ENCODE peak calls at places on chromosomes 11 and 22, in five cellular contexts. T is effector CD4-positive, alpha-beta T cell; Q is stimulated activated CD4-positive, alpha-beta T cell treated with anti-CD3 and anti-CD28 coated beads, Interleukin-4, amount 100 ng/mL, for 48 hours; U is mucosa of gallbladder; C is GDM1. X is an unnamed sample.

GRCh38 chr11:100273066-100273815 is 413.8 kb upstream of the ARHGAP42 start:
- DNase-seq in U (no peak), Q (no peak), T (no peak), C (no peak), X (no peak)

GRCh38 chr11:117259417-117259816 is 26.9 kb downstream of the RNF214 start:
- DNase-seq in Q (no peak), U (no peak), C (no peak), T (no peak), X (no peak)

GRCh38 chr11:109223441-109223840 is 198.5 kb upstream of the C11orf87 start:
- DNase-seq in T (no peak), Q (no peak), C (no peak), U (no peak), X (no peak)

GRCh38 chr11:118164885-118165284 is 11.6 kb downstream of the SCN2B start:
- DNase-seq in T (no peak), Q (no peak), U (no peak), C (no peak), X (no peak)

GRCh38 chr11:46308632-46309419 is 31.4 kb downstream of the CREB3L1 start:
- DNase-seq in T (peak), Q (peak), U (peak), C (peak), X (peak)

GRCh38 chr11:2276999-2277328 is 6.6 kb upstream of the ASCL2 start:
- DNase-seq in Q (no peak), U (no peak), T (no peak), C (no peak), X (no peak)

GRCh38 chr22:50544078-50544745 is 1.5 kb upstream of the KLHDC7B start:
- DNase-seq in C (no peak), U (peak), T (peak), Q (peak), X (peak)

GRCh38 chr11:125069796-125070195 is 6.7 kb downstream of the SLC37A2 start:
- DNase-seq in T (no peak), C (no peak), U (peak), Q (no peak), X (no peak)

GRCh38 chr22:22244337-22245250 is at the start of gene VPREB1:
- DNase-seq in T (no peak), U (no peak), Q (no peak), C (no peak), X (no peak)

GRCh38 chr22:43867839-43868652 is 5.7 kb upstream of the SULT4A1 start:
- DNase-seq in C (no peak), U (peak), T (no peak), Q (no peak), X (no peak)

GRCh38 chr11:122441702-122442092 is 213.8 kb upstream of the UBASH3B start:
- DNase-seq in Q (no peak), C (no peak), U (no peak), T (no peak), X (no peak)

GRCh38 chr11:106466441-106467190 is 389.2 kb downstream of the AASDHPPT start:
- DNase-seq in Q (no peak), C (no peak), T (no peak), U (no peak), X (no peak)

GRCh38 chr22:37634505-37635002 is 4.9 kb upstream of the SH3BP1 start:
- DNase-seq in U (no peak), Q (no peak), C (no peak), T (no peak), X (no peak)

GRCh38 chr11:76551400-76551799 is 106.6 kb downstream of the EMSY start:
- DNase-seq in Q (no peak), T (no peak), C (no peak), U (no peak), X (no peak)

GRCh38 chr11:35398881-35399280 is 20.5 kb downstream of the SLC1A2 start:
- DNase-seq in T (no peak), U (no peak), Q (no peak), C (no peak), X (no peak)

GRCh38 chr11:64360403-64360980 is 1.5 kb downstream of the RPS6KA4 start:
- DNase-seq in C (peak), T (no peak), Q (no peak), U (no peak), X (no peak)

GRCh38 chr11:102345923-102346322 is 1.1 kb upstream of the BIRC2 start:
- DNase-seq in C (no peak), U (no peak), Q (no peak), T (peak), X (no peak)